ENCODE peak calls at places on chromosome 3, in seven cellular contexts. O is HCT116, A is GM23338, S is HepG2, X is GM12878, W is K562, H is SK-N-SH. Z is an unnamed sample.

GRCh38 chr3:186165331-186165730 is 56.4 kb upstream of the ETV5 start:
- DNase-seq in A (no peak), O (no peak), H (no peak), X (no peak), S (no peak), W (no peak), Z (no peak)

GRCh38 chr3:125212509-125213372 is at the start of gene SLC12A8:
- DNase-seq in W (no peak), H (peak; percentile 69), S (no peak), A (peak; percentile 49), X (no peak), O (no peak), Z (no peak)

GRCh38 chr3:138492980-138493675 is 58.7 kb downstream of the ESYT3 start:
- DNase-seq in X (no peak), W (no peak), H (no peak), S (no peak), O (no peak), A (no peak), Z (no peak)

GRCh38 chr3:42032693-42033349 is 58.3 kb upstream of the TRAK1 start:
- DNase-seq in X (no peak), S (peak; percentile 95), W (no peak), O (no peak), H (peak; percentile 62), A (no peak), Z (no peak)

GRCh38 chr3:189094539-189094938 is 77.2 kb upstream of the TPRG1 start:
- DNase-seq in A (no peak), H (no peak), X (no peak), W (no peak), S (no peak), O (no peak), Z (no peak)

GRCh38 chr3:152550284-152550683 is 281.6 kb downstream of the MBNL1 start:
- DNase-seq in O (no peak), S (no peak), A (no peak), W (no peak), H (no peak), X (no peak), Z (no peak)

GRCh38 chr3:84960994-84961393 is 2.2 kb downstream of the CADM2 start:
- DNase-seq in H (peak; percentile 4), S (no peak), X (no peak), A (no peak), O (no peak), W (no peak), Z (no peak)

GRCh38 chr3:20197775-20198174 is 11.8 kb upstream of the SGO1 start:
- DNase-seq in X (no peak), S (no peak), A (no peak), H (no peak), W (no peak), O (peak; percentile 32), Z (no peak)

GRCh38 chr3:28140664-28141063 is 100.8 kb upstream of the CMC1 start:
- DNase-seq in X (no peak), O (no peak), H (no peak), A (no peak), W (no peak), S (no peak), Z (no peak)

GRCh38 chr3:132071043-132071442 is 36.2 kb upstream of the CPNE4 start:
- DNase-seq in A (peak; percentile 56), S (no peak), W (no peak), H (no peak), O (no peak), X (no peak), Z (no peak)

GRCh38 chr3:177452487-177452886 is 255.2 kb upstream of the TBL1XR1 start:
- DNase-seq in W (no peak), H (no peak), A (no peak), X (no peak), S (no peak), O (no peak), Z (no peak)

GRCh38 chr3:173826901-173827609 is 429.5 kb downstream of the NLGN1 start:
- DNase-seq in O (no peak), A (no peak), W (no peak), H (no peak), S (no peak), X (no peak), Z (no peak)

GRCh38 chr3:176919836-176920760 is 277.2 kb downstream of the TBL1XR1 start:
- DNase-seq in S (peak; percentile 18), A (no peak), H (no peak), X (no peak), O (no peak), W (no peak), Z (no peak)

GRCh38 chr3:71447803-71448202 is 135.7 kb downstream of the FOXP1 start:
- DNase-seq in A (no peak), S (no peak), X (no peak), O (no peak), H (no peak), W (no peak), Z (no peak)

GRCh38 chr3:37064747-37065146 is 71.4 kb downstream of the MLH1 start:
- DNase-seq in X (no peak), O (no peak), W (no peak), S (no peak), H (no peak), A (no peak), Z (no peak)

GRCh38 chr3:134350861-134351311 is 23.4 kb downstream of the AMOTL2 start:
- DNase-seq in H (no peak), A (no peak), X (no peak), W (no peak), O (no peak), S (no peak), Z (no peak)

GRCh38 chr3:169430687-169431404 is 232.7 kb downstream of the MECOM start:
- DNase-seq in O (no peak), A (no peak), S (no peak), H (no peak), X (no peak), W (no peak), Z (no peak)

GRCh38 chr3:52891164-52891563 is 6.2 kb downstream of the STIMATE start:
- DNase-seq in W (no peak), S (no peak), O (no peak), X (no peak), H (no peak), A (no peak), Z (no peak)

GRCh38 chr3:194276768-194277546 is 74.2 kb downstream of the CPN2 start:
- DNase-seq in H (no peak), W (no peak), A (no peak), O (no peak), X (no peak), S (no peak), Z (no peak)

GRCh38 chr3:57557088-57557537 is 1.0 kb downstream of the PDE12 start:
- DNase-seq in X (no peak), S (peak; percentile 46), W (peak; percentile 32), H (peak; percentile 47), A (peak; percentile 52), O (no peak), Z (no peak)

GRCh38 chr3:172993412-172993811 is 147.6 kb downstream of the SPATA16 start:
- DNase-seq in X (no peak), W (no peak), O (no peak), S (no peak), H (no peak), A (peak; percentile 39), Z (no peak)

DNA sequence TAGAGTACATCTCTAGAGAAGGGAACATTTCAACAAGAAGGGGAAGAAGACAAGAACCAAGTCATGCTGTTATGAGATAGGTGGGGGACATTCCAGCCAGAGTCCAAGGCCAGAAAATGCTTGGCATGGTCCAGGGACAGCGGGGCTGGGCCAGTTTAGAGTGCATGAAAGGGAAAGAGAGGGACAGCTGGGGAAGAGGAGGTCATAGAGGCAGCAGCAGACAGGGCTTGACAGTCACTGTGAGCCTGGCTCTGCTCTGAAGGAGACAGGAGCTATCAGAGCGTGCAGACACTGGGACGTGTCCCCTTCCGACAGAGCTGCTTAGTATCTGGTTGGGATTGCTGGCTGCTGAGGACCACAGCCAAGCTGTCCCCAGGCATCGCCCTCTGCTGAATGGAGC is 35.7 kb upstream of the PRR20G start:
- DNase-seq in O (no peak), S (no peak), W (no peak), H (no peak), A (no peak), X (no peak), Z (no peak)
- H3K27ac ChIP-seq in O (no peak overlapping the region), S (no peak overlapping the region), W (no peak overlapping the region), H (no peak overlapping the region), A (no peak overlapping the region), X (no peak overlapping the region), Z (no peak overlapping the region)

GRCh38 chr3:74465652-74466415 is 148.6 kb downstream of the CNTN3 start:
- DNase-seq in W (no peak), A (no peak), S (no peak), X (no peak), O (no peak), H (no peak), Z (no peak)
- TF ChIP-seq REST in W (no peak), A (no peak), S (no peak), X (no peak), O (no peak), H (no peak), Z (no peak)

DNA sequence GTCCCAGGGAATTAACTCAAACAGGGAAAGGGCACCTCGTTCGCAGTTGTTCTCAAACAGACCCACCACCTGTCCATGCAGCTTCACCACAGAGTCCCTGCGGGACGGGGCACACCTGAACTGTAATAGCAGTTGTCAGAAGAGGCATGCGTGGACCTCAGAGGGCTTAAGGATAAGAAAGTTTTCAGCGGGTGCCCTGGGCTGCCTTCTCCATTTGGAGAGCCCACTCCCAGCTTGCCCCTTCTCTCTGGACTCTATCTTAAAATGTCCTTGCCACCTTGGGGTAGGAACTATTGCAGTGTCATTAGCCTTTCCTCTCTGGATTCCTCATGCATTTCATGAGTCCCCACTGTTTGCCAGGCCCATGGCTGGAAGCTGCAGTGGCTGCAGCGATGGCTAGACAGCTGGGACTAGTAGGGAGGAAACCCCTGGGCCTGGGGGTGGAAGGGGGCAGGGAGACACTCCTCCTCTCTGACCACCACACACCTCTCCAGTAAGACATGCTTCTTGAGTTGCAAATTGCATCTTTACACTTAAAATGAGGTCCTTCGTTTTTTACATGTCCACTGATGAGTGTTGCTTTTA is 33.5 kb downstream of the PDIA5 start:
- DNase-seq in X (no peak), H (no peak), A (no peak), O (no peak), W (no peak), S (no peak), Z (no peak)
- H3K36me3 ChIP-seq in X (peaks cover 26% of the 10 kb centered on the region), H (peaks cover 20% of the 10 kb centered on the region), A (peaks cover 11% of the 10 kb centered on the region), O (peaks cover 19% of the 10 kb centered on the region), W (peaks cover 71% of the 10 kb centered on the region), S (peaks cover 89% of the 10 kb centered on the region), Z (peaks cover 5% of the 10 kb centered on the region)

DNA sequence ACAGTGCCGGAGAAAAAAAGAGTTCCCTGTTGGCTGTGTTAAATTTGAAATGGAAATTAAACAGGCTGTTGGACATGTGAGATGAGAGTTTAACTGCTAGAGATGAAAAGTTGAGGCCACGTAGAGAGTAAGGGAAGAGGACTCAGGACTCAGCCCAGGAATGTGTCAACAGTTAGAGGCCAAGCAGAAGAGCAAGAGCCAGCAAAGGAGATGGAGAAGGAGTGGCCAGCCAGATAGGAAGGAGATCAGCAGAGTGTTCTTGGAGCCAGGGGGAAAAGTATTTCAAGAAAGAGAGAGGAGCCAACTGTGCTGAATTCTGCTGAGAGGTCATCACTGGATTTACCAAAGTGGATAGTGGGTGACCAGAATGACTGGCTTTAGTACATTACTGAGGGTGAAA is 14.4 kb downstream of the OXNAD1 start:
- DNase-seq in O (no peak), A (no peak), W (no peak), H (no peak), X (no peak), S (no peak), Z (no peak)
- H3K27ac ChIP-seq in O (no peak overlapping the region), A (no peak overlapping the region), W (no peak overlapping the region), H (no peak overlapping the region), X (no peak overlapping the region), S (no peak overlapping the region), Z (no peak overlapping the region)